ENCODE peak calls at places on chromosome 22, in nine cellular contexts. O is breast epithelium, I is spleen, J is HCT116, A is sigmoid colon, W is tibial nerve, E is Peyer's patch, P is heart left ventricle, L is body of pancreas. M is an unnamed sample.

GRCh38 chr22:39600491-39601179 is 30.1 kb downstream of the CACNA1I start:
- DNase-seq in O (no peak), I (no peak), J (no peak), A (no peak), W (no peak), E (no peak), P (no peak), L (no peak), M (no peak)

GRCh38 chr22:18066181-18066859 is 11.5 kb upstream of the PEX26 start:
- DNase-seq in O (no peak), I (peak; percentile 68), J (no peak), A (no peak), W (no peak), E (no peak), P (no peak), L (no peak), M (no peak)

GRCh38 chr22:35065796-35066218 is at the start of gene ISX:
- DNase-seq in O (no peak), I (no peak), J (no peak), A (no peak), W (no peak), E (peak; percentile 68), P (no peak), L (no peak), M (no peak)

GRCh38 chr22:23801238-23801821 is 14.6 kb downstream of the SMARCB1 start:
- DNase-seq in O (no peak), I (no peak), J (no peak), A (no peak), W (no peak), E (peak; percentile 28), P (no peak), L (no peak), M (no peak)

GRCh38 chr22:32042924-32043323 is at the start of gene SLC5A1:
- DNase-seq in O (peak; percentile 58), I (no peak), J (no peak), A (no peak), W (no peak), E (peak; percentile 96), P (no peak), L (peak; percentile 86), M (no peak)

GRCh38 chr22:22720724-22721261 is 76.4 kb downstream of the GGTLC2 start:
- DNase-seq in O (no peak), I (no peak), J (no peak), A (no peak), W (no peak), E (no peak), P (no peak), L (no peak), M (peak; percentile 28)

GRCh38 chr22:27627444-27627833 is 174.1 kb downstream of the MN1 start:
- DNase-seq in O (no peak), I (no peak), J (peak; percentile 44), A (no peak), W (no peak), E (no peak), P (no peak), L (no peak), M (no peak)

GRCh38 chr22:44020981-44021380 is 3.1 kb upstream of the PARVB start:
- DNase-seq in O (no peak), I (no peak), J (no peak), A (no peak), W (no peak), E (no peak), P (peak; percentile 20), L (no peak), M (no peak)

GRCh38 chr22:39325392-39325932 is 6.0 kb upstream of the RPL3 start:
- DNase-seq in O (no peak), I (no peak), J (no peak), A (no peak), W (no peak), E (no peak), P (no peak), L (no peak), M (no peak)

GRCh38 chr22:20138868-20139267 is 7.3 kb downstream of the ZDHHC8 start:
- DNase-seq in O (no peak), I (no peak), J (no peak), A (no peak), W (no peak), E (no peak), P (no peak), L (no peak), M (peak; percentile 63)
- TF ChIP-seq POLR2A in O (no peak), I (no peak), J (no peak), A (no peak), W (no peak), E (no peak), P (no peak), L (no peak), M (no peak)

GRCh38 chr22:29339381-29340235 is 24.1 kb upstream of the RASL10A start:
- DNase-seq in O (no peak), I (no peak), J (no peak), A (no peak), W (no peak), E (no peak), P (no peak), L (no peak), M (no peak)
- H3K4me1 ChIP-seq in O (peaks cover 23% of the 10 kb centered on the region), I (peaks cover 3% of the 10 kb centered on the region), J (peaks cover 18% of the 10 kb centered on the region), A (peaks cover 19% of the 10 kb centered on the region), W (no peaks in the 10 kb centered on the region), E (no peaks in the 10 kb centered on the region), P (peaks cover 25% of the 10 kb centered on the region), L (peaks cover 39% of the 10 kb centered on the region), M (no peaks in the 10 kb centered on the region)

GRCh38 chr22:24807284-24807950 is 1.4 kb downstream of the SGSM1 start:
- DNase-seq in O (no peak), I (no peak), J (no peak), A (no peak), W (peak; percentile 51), E (no peak), P (peak; percentile 47), L (peak; percentile 35), M (peak; percentile 49)

GRCh38 chr22:24806663-24807001 is 621 bp downstream of the SGSM1 start:
- DNase-seq in O (no peak), I (no peak), J (no peak), A (no peak), W (no peak), E (no peak), P (peak; percentile 29), L (no peak), M (no peak)

GRCh38 chr22:24809331-24809730 is 3.3 kb downstream of the SGSM1 start:
- DNase-seq in O (no peak), I (no peak), J (no peak), A (no peak), W (no peak), E (no peak), P (no peak), L (peak; percentile 53), M (peak; percentile 23)

GRCh38 chr22:24803064-24803542 is 2.9 kb upstream of the SGSM1 start:
- DNase-seq in O (no peak), I (no peak), J (peak; percentile 70), A (no peak), W (peak; percentile 61), E (peak; percentile 72), P (peak; percentile 41), L (peak; percentile 76), M (peak; percentile 76)

DNA sequence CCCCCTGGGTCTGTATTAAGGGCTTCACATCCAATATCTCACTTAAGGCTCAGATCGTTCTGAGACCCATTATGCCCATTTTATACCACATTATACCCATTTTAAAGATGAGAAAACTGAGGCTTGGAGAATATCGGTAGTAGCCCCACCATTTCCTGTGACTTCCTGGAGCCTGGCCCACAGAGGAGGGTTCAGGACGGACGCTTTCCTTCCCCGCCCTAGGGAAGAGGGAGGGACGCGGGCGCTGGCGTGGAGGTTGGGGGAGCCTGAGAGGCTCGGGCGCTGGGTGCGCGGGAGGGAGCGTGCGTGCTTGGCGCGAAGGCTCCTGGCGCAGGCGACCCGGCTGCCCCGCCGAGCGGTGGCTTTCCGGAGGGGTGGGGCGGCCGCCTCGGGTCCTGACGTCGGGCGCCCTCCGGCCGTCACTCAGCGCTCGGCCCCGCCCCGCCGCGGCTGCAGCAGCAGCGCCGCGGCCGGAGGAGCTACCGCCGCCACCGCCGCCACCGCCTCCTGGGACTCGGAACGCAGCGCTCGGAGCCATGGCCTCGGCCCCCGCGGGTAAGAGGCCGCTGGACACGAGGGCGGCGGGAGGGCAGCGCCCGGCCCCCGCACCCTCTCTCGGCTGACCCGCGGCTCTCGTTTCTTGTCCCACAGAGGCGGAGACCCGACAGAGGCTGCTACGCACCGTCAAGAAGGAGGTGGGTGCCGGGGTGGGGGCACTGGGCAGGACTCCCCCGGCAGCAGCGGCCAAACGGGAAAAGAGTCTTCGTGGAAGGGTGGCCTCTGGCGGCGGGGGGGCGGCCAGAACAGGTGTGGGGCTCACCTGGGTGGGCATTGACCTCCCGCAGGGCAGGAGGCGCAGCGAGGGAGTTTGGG is at the start of gene SGSM1:
- DNase-seq in O (peak; percentile 73), I (peak; percentile 92), J (peak; percentile 59), A (peak; percentile 87), W (peak; percentile 43), E (peak; percentile 89), P (peak; percentile 85), L (peak; percentile 93), M (peak; percentile 86)
- TF ChIP-seq POLR2A in O (no peak), I (no peak), J (peak; percentile 44), A (no peak), W (no peak), E (peak; percentile 40), P (peak; percentile 21), L (peak; percentile 59), M (no peak)

GRCh38 chr22:46055176-46055850 is 78.4 kb upstream of the WNT7B start:
- DNase-seq in O (peak; percentile 67), I (peak; percentile 84), J (no peak), A (peak; percentile 83), W (no peak), E (peak; percentile 73), P (no peak), L (peak; percentile 77), M (peak; percentile 59)

GRCh38 chr22:46052801-46053562 is 76.0 kb upstream of the WNT7B start:
- DNase-seq in O (peak; percentile 53), I (peak; percentile 89), J (no peak), A (peak; percentile 78), W (no peak), E (peak; percentile 60), P (peak; percentile 58), L (peak; percentile 79), M (peak; percentile 33)

GRCh38 chr22:46054878-46055158 is 77.9 kb upstream of the WNT7B start:
- DNase-seq in O (no peak), I (no peak), J (no peak), A (no peak), W (no peak), E (no peak), P (no peak), L (peak; percentile 19), M (no peak)

GRCh38 chr22:46053563-46054090 is 76.7 kb upstream of the WNT7B start:
- DNase-seq in O (peak; percentile 76), I (peak; percentile 94), J (no peak), A (peak; percentile 93), W (no peak), E (peak; percentile 90), P (peak; percentile 87), L (peak; percentile 84), M (peak; percentile 76)

GRCh38 chr22:46054091-46054877 is 77.3 kb upstream of the WNT7B start:
- DNase-seq in O (peak; percentile 71), I (peak; percentile 94), J (no peak), A (peak; percentile 90), W (no peak), E (peak; percentile 77), P (peak; percentile 78), L (peak; percentile 72), M (peak; percentile 73)
- H3K4me1 ChIP-seq in O (peaks cover 28% of the 10 kb centered on the region), I (peaks cover 88% of the 10 kb centered on the region), J (peaks cover 27% of the 10 kb centered on the region), A (peaks cover 84% of the 10 kb centered on the region), W (peaks cover 74% of the 10 kb centered on the region), E (peaks cover 67% of the 10 kb centered on the region), P (peaks cover 84% of the 10 kb centered on the region), L (peaks cover 88% of the 10 kb centered on the region), M (peaks cover 66% of the 10 kb centered on the region)

M was measured in testis.